ENCODE peak calls at places on chromosomes 3 and 15, in four cellular contexts. G is MM.1S, E is AG09309, C is aorta. M is an unnamed sample.
A peak's percentile ranks its signal among the peaks of the same experiment; 100 is the strongest.

GRCh38 chr15:50791537-50791885 is 26.0 kb upstream of the SPPL2A start:
- DNase-seq in E (no peak), C (no peak), G (no peak), M (no peak)

GRCh38 chr3:122774564-122774963 is 19.1 kb downstream of the HSPBAP1 start:
- DNase-seq in C (no peak), E (no peak), G (peak; percentile 36), M (no peak)

GRCh38 chr3:139173372-139174108 is 128.8 kb upstream of the PRR23C start:
- DNase-seq in E (peak; percentile 11), C (no peak), G (peak; percentile 80), M (no peak)

GRCh38 chr15:45157056-45157455 is 27.3 kb downstream of the DUOX1 start:
- DNase-seq in E (peak; percentile 73), C (no peak), G (no peak), M (no peak)

GRCh38 chr15:101188517-101189340 is 63.1 kb downstream of the CHSY1 start:
- DNase-seq in E (peak; percentile 86), G (no peak), C (peak; percentile 82), M (no peak)

GRCh38 chr3:59862686-59863085 is 812.9 kb upstream of the CFAP20DC start:
- DNase-seq in E (no peak), C (no peak), G (no peak), M (no peak)

GRCh38 chr3:193803288-193803687 is 210.3 kb downstream of the OPA1 start:
- DNase-seq in E (no peak), C (no peak), G (no peak), M (no peak)

GRCh38 chr3:179020112-179020511 is 51.5 kb downstream of the ZMAT3 start:
- DNase-seq in E (no peak), C (no peak), G (no peak), M (no peak)

GRCh38 chr15:35567392-35567791 is 21.4 kb upstream of the DPH6 start:
- DNase-seq in G (no peak), C (no peak), E (no peak), M (no peak)

GRCh38 chr3:15325228-15325627 is 7.2 kb downstream of the SH3BP5 start:
- DNase-seq in G (no peak), C (no peak), E (peak; percentile 35), M (no peak)

GRCh38 chr15:82875411-82876003 is 66.1 kb downstream of the WHAMM start:
- DNase-seq in G (no peak), E (no peak), C (no peak), M (no peak)

GRCh38 chr15:96166223-96167200 is 164.0 kb upstream of the NR2F2 start:
- DNase-seq in C (no peak), E (no peak), G (no peak), M (no peak)

GRCh38 chr15:96171271-96171739 is 159.2 kb upstream of the NR2F2 start:
- DNase-seq in C (no peak), G (no peak), E (no peak), M (no peak)

GRCh38 chr15:96177279-96177678 is 153.2 kb upstream of the NR2F2 start:
- DNase-seq in E (no peak), C (no peak), G (no peak), M (no peak)

GRCh38 chr15:96170616-96171270 is 159.8 kb upstream of the NR2F2 start:
- DNase-seq in E (no peak), G (no peak), C (no peak), M (no peak)

GRCh38 chr15:96171842-96172241 is 158.7 kb upstream of the NR2F2 start:
- DNase-seq in E (no peak), G (no peak), C (no peak), M (no peak)
- H3K4me3 ChIP-seq in E (no peak overlapping the region), G (no peak overlapping the region), C (no peak overlapping the region), M (no peak overlapping the region)

DNA sequence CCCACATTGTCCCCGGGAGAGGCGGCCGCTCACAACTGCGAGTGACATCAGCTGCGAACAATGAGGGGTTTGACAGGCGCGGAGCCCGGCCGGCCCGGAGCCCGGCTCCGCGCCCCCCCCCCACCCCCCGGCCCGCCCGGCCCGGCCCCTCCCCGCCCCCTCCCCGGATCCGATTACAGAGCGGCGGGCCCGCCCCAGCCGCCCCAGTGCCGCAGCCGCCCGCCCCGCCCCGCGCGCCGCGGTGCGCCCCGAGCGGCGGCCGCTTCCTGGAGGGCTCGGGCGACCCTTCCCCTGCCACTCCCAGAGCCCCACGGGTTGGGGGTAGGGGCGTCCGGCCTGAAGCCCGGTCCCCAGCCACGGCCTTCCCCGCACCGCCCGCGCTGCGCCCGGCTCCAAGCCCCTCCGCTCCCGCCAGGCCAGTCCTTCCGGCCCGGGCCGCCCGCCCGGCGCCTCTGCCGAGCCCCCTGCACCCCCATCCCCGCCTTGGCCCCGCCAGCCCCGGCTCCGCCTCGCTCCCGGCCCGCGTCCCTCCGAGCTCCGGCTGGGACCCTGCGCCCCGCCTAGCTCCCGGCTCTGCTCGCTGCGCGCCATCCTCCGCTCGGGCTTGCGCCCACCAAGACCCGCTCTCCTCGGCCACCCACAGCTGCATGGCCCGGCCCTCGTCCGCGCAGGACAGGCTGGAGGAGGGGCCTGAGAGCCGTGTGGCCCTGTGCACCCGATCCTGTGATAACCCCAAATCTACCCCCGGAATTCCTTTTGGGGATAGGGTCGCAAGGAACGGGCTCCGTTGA is at the start of gene PCBP4:
- DNase-seq in C (peak; percentile 90), G (peak; percentile 40), E (no peak), M (no peak)
- H3K4me3 ChIP-seq in C (peak within 1 kb of the TSS; percentile 88), G (peak within 1 kb of the TSS; percentile 69), E (peak within 1 kb of the TSS; percentile 69), M (peak within 1 kb of the TSS; percentile 57)

DNA sequence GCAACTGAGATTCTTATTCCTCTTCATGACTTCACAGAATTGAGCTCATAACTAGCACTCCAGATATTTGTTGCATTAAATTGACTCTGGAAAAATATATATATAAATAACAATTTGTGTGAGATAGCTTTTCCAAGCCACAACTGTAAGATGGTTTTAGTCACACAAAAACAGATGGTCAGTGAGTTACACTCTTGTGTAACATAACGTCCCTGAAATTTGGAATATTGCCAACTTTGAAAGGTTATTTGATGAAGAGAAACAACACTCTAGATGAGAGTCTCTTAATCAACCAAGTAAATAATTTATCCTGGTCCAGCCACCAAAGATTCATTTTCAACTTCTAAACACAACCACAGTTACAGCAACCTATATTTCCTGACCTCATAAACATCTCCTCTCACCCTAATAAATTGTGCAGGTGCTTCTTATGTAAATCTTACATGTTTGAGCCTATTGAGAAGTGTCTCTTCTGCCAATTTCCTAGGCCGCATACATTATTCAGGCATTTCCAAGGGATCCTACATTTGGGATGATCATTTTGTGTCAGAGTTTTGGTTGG is 84.9 kb upstream of the ACP3 start:
- DNase-seq in E (no peak), G (no peak), C (no peak), M (no peak)
- H3K4me3 ChIP-seq in E (no peak overlapping the region), G (no peak overlapping the region), C (no peak overlapping the region), M (no peak overlapping the region)

DNA sequence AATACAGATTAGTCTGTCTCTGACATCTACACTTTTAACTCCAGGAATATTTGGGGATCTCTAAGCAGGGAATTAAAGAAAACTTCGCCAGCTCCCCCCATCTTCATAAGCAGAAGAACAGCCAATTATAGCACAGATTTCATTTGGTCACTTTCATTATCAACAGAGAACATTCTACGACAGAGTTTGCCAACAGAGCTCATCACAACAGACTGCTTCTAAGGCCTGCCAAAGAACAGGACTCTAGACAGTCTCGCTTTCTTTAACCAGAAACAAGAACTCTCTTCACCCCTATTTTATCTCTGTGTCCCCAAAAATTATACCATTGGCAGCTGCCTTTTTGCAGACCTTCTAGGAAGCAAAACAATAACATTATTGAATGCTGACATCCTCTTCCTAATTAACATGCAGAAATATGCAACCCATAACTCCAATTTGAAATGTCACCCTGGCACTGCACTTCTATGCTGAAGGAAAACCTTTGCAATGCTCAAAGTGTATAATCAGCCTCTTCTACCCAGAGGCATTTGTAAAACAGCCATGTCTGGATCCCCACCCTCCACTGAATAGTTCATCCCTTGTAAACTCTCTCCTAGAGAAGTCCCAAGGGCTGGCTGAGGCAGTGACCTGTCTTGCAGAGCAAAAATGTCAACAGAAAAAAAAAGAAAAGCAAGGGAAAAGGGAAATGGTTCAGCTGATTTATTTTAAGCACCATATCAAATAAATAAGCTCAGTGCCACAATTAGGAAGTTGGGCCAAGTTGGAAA is 552.7 kb downstream of the MAGI1 start:
- DNase-seq in E (no peak), G (no peak), C (no peak), M (no peak)
- H3K4me3 ChIP-seq in E (no peak overlapping the region), G (no peak overlapping the region), C (no peak overlapping the region), M (no peak overlapping the region)

DNA sequence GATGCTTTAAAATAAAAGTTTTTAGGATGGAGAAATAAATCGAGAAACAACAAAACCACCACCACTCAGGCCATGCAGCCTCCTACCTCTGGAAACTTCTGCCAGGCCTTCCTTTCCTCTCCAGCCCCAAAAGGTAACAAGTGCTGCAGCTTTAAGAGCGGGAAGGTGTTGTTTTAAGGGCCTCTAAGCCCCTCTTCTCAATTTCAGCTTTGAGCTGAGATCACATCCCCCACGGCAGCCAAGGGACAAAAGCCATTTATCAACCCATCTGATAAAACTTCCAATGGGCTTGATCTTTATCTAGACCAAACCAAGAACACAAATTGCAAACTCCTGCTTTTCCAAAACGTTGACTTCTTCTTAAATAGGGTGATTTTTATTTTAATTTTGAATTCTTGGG is 18.1 kb downstream of the RGMA start:
- DNase-seq in G (no peak), C (no peak), E (no peak), M (no peak)
- H3K4me3 ChIP-seq in G (no peak overlapping the region), C (no peak overlapping the region), E (no peak overlapping the region), M (no peak overlapping the region)

DNA sequence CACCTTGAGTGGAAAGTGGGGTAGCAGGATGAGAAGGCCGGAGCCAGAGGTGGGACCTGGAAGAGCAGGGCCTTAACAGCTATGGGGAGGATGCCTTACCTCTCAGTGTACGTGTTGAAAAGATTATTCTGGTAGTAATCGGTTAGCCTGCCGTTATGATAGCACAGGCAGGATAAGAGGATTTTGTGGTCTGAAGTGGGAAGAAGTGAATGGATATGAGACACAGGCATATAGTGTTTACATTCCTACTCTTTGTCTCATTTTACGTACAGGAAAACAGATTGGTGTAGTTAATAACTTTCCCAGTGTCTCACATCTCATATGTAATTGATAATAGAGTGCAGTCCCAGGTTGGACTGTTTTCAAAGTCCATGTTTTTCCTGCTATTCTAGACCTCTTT is 172.3 kb downstream of the KLHL25 start:
- DNase-seq in G (no peak), E (no peak), C (no peak), M (no peak)
- H3K4me3 ChIP-seq in G (no peak overlapping the region), E (peak overlapping the region; percentile 27), C (peak overlapping the region; percentile 82), M (no peak overlapping the region)

DNA sequence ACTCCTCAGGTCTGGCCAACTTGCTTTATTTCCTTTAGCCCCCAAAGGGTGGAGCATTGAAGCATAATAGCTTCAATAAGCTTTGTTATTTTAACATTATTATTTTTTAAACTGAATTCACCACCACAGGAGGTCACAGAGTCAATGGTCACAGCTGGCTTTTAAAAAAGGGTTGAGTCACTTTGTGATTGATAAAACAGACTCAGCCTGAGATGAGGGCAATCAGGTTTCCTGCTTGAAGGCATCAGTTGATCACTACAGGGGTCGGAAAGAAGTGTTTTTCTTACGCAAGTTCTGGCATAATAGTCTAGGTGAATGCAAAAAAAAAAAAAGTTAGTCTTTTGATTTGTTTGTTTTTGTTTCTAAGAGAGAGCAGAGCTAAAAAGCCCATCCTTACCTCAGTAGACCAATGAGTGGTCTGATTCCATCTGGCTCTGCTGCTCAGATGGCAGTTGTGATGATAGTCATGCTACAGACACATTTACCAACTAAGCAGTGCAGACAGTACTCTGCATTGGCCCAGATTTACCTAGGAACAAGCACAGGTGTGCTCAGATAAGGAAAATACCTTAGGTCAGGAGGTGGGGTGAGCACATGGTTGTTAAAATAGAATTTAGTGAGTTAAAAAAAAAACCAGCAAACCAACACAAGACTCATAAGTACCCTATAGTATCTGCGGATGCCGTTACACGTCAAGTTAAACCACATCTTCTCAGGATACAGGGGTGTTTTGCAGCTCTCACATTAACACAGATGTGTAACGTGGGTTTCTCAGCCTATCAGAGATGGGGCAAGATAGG is 22.6 kb downstream of the ZNF80 start:
- DNase-seq in G (no peak), E (no peak), C (no peak), M (peak; percentile 24)
- H3K4me3 ChIP-seq in G (no peak overlapping the region), E (no peak overlapping the region), C (no peak overlapping the region), M (no peak overlapping the region)

GRCh38 chr3:31968391-31968926 is 12.6 kb downstream of the OSBPL10 start:
- DNase-seq in C (no peak), G (no peak), E (peak; percentile 64), M (no peak)
- H3K4me3 ChIP-seq in C (peak overlapping the region; percentile 18), G (no peak overlapping the region), E (no peak overlapping the region), M (no peak overlapping the region)

GRCh38 chr3:67000006-67000405 is 1.9 kb downstream of the KBTBD8 start:
- DNase-seq in E (no peak), C (no peak), G (peak; percentile 47), M (no peak)
- H3K4me3 ChIP-seq in E (no peak overlapping the region), C (no peak overlapping the region), G (peak overlapping the region; percentile 88), M (no peak overlapping the region)